ENCODE peak calls at places on chromosomes 6 and 20, in ten cellular contexts. A, L, S, C, K, G, Z, P, X and I are unnamed samples.

GRCh38 chr6:106215608-106216007 is 110.0 kb downstream of the ATG5 start:
- DNase-seq in L (no peak), G (no peak), P (no peak), C (no peak), K (no peak), S (no peak), Z (no peak), X (no peak), A (no peak), I (no peak)

GRCh38 chr20:17741220-17741619 is 41.5 kb downstream of the BANF2 start:
- DNase-seq in L (no peak), G (no peak), P (no peak), S (no peak), X (no peak), C (no peak), Z (no peak), A (no peak), K (no peak), I (no peak)

GRCh38 chr20:362271-363254 is 15.7 kb downstream of the NRSN2 start:
- DNase-seq in P (no peak), G (peak; percentile 86), K (peak; percentile 88), L (peak; percentile 95), C (no peak), A (no peak), S (peak; percentile 97), Z (no peak), X (no peak), I (no peak)

GRCh38 chr6:30612687-30613248 is 4.3 kb downstream of the PPP1R10 start:
- DNase-seq in A (no peak), X (no peak), P (no peak), C (no peak), L (no peak), Z (no peak), S (no peak), K (no peak), G (no peak), I (no peak)

GRCh38 chr6:167650730-167651129 is 176.0 kb upstream of the AFDN start:
- DNase-seq in G (no peak), Z (no peak), C (no peak), P (no peak), S (no peak), K (no peak), A (no peak), L (no peak), X (no peak), I (no peak)

GRCh38 chr20:38724603-38725457 is 544 bp downstream of the SLC32A1 start:
- DNase-seq in S (no peak), C (no peak), L (no peak), A (no peak), P (peak; percentile 52), Z (no peak), G (no peak), K (no peak), X (peak; percentile 60), I (no peak)

GRCh38 chr6:20182926-20183521 is 29.2 kb downstream of the MBOAT1 start:
- DNase-seq in L (peak; percentile 83), A (no peak), Z (no peak), S (no peak), K (peak; percentile 93), C (no peak), X (no peak), G (peak; percentile 63), P (no peak), I (no peak)

GRCh38 chr6:106973841-106974336 is 640 bp downstream of the CD24 start:
- DNase-seq in Z (no peak), G (no peak), C (no peak), X (peak; percentile 53), K (peak; percentile 36), P (peak; percentile 28), A (no peak), S (peak; percentile 59), L (peak; percentile 36), I (peak; percentile 36)

GRCh38 chr6:12014873-12015149 is 2.7 kb downstream of the HIVEP1 start:
- DNase-seq in L (no peak), G (no peak), A (no peak), X (no peak), C (no peak), Z (no peak), K (no peak), S (no peak), P (no peak), I (no peak)

GRCh38 chr6:37693546-37694250 is 4.0 kb downstream of the MDGA1 start:
- DNase-seq in P (no peak), K (no peak), G (no peak), C (no peak), L (no peak), S (no peak), X (no peak), A (no peak), Z (no peak), I (no peak)

GRCh38 chr6:166050559-166050958 is 117.1 kb downstream of the TBXT start:
- DNase-seq in K (no peak), C (no peak), G (no peak), S (no peak), P (no peak), A (no peak), Z (no peak), X (no peak), L (no peak), I (no peak)

GRCh38 chr20:50852085-50852484 is 57.2 kb downstream of the BCAS4 start:
- DNase-seq in X (no peak), P (no peak), G (no peak), C (no peak), L (no peak), S (no peak), Z (no peak), A (no peak), K (no peak), I (no peak)

GRCh38 chr20:17097603-17098002 is 129.2 kb upstream of the PCSK2 start:
- DNase-seq in C (no peak), L (no peak), S (no peak), Z (no peak), X (no peak), K (no peak), A (no peak), G (no peak), P (no peak), I (no peak)

GRCh38 chr6:67210450-67210849 is 1424.6 kb upstream of the ADGRB3 start:
- DNase-seq in A (no peak), G (no peak), P (no peak), S (no peak), Z (no peak), L (no peak), X (no peak), C (no peak), K (no peak), I (no peak)

GRCh38 chr6:47592466-47592865 is 105.9 kb upstream of the ADGRF4 start:
- DNase-seq in C (no peak), X (no peak), A (no peak), P (no peak), L (no peak), K (no peak), Z (no peak), G (no peak), S (no peak), I (no peak)

GRCh38 chr6:91337967-91338366 is 751.1 kb upstream of the MAP3K7 start:
- DNase-seq in P (no peak), S (no peak), G (no peak), A (no peak), X (no peak), Z (no peak), K (no peak), L (no peak), C (no peak), I (no peak)
- TF ChIP-seq CTCF in P (peak; percentile 89), S (no peak), G (peak; percentile 27), A (no peak), X (no peak), Z (no peak), K (peak; percentile 24), L (no peak), C (no peak), I (peak; percentile 54)

GRCh38 chr6:73139681-73140080 is 85.6 kb downstream of the KHDC1L start:
- DNase-seq in G (no peak), L (no peak), K (no peak), X (no peak), A (no peak), S (no peak), P (no peak), Z (no peak), C (no peak), I (no peak)

GRCh38 chr6:73131706-73132105 is 93.6 kb downstream of the KHDC1L start:
- DNase-seq in G (no peak), S (no peak), C (no peak), P (no peak), K (no peak), Z (no peak), L (peak; percentile 53), A (no peak), X (no peak), I (no peak)

GRCh38 chr6:73129653-73130443 is 95.4 kb downstream of the KHDC1L start:
- DNase-seq in S (peak; percentile 76), X (peak; percentile 58), G (peak; percentile 39), C (peak; percentile 77), Z (peak; percentile 82), A (peak; percentile 65), K (peak; percentile 89), L (peak; percentile 83), P (peak; percentile 94), I (peak; percentile 97)

DNA sequence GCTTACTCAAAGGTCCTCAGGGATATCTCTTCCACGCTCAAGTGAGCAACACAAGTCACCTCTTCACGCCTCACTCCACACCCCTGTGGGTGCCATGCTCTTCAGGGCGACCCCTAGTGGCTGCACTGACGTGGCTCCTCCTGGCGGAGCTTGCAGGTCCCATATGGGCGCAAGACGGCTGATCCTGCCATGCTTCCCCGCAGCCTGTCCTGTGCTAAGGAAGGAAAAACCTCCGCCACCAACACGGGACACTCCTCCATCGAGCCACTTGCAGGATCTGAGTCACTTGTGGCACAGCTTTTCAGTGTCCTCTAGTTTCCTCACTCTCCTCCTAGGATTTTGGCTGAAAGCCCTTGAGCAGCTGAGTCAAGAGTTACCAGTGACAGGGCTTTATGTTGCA is 90.7 kb downstream of the KHDC1L start:
- DNase-seq in A (no peak), Z (no peak), K (no peak), X (no peak), G (no peak), C (no peak), P (peak; percentile 83), L (no peak), S (peak; percentile 45), I (peak; percentile 45)
- TF ChIP-seq CTCF in A (peak; percentile 28), Z (no peak), K (no peak), X (peak; percentile 43), G (no peak), C (no peak), P (peak; percentile 71), L (peak; percentile 16), S (no peak), I (peak; percentile 59)

GRCh38 chr20:32777177-32777956 is 15.2 kb downstream of the DNMT3B start:
- DNase-seq in G (no peak), A (no peak), S (peak; percentile 86), X (no peak), P (no peak), K (peak; percentile 77), Z (no peak), L (no peak), C (no peak), I (no peak)
- TF ChIP-seq CTCF in G (no peak), A (no peak), S (no peak), X (no peak), P (no peak), K (no peak), Z (no peak), L (no peak), C (no peak), I (no peak)

DNA sequence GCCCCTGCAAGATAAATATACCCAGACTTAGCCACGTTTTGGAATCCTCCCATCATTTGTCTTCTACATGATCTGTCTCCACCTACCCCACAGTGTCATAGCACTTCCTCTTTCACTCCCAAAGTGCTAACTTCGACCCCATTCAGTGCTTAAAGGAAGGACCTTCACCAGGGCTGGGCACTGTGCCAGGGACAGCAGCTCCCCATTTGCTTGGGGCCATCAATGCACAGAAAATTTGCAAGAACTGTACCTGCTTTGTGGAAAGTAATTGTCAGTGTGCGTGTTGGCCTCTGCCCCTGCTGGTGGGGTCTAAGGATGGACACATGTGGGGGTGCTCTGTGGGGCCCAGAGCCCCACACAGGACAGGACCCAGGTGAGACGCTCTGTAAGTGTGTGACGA is 5.2 kb upstream of the BPIFA2 start:
- DNase-seq in L (no peak), P (no peak), X (no peak), K (peak; percentile 21), A (no peak), Z (no peak), C (no peak), G (no peak), S (no peak), I (no peak)
- TF ChIP-seq CTCF in L (no peak), P (no peak), X (no peak), K (no peak), A (no peak), Z (no peak), C (no peak), G (no peak), S (no peak), I (no peak)